ENCODE peak calls at places on chromosomes 1 and 21, in seven cellular contexts. W is OCI-LY7, P is mammary epithelial cell, A is neural progenitor cell, E is MM.1S, C is GM23248, K is HCT116. Z is an unnamed sample.

GRCh38 chr1:190649553-190649952 is 171.9 kb upstream of the BRINP3 start:
- DNase-seq in W (no peak), P (no peak), A (no peak), E (no peak), C (no peak), K (no peak), Z (no peak)

GRCh38 chr21:40563845-40564717 is 282.9 kb downstream of the DSCAM start:
- DNase-seq in W (no peak), P (no peak), A (no peak), E (no peak), C (no peak), K (no peak), Z (no peak)

GRCh38 chr1:179166663-179167417 is 62.6 kb downstream of the ABL2 start:
- DNase-seq in W (no peak), P (no peak), A (no peak), E (no peak), C (peak; percentile 26), K (no peak), Z (no peak)

GRCh38 chr1:12179111-12179519 is 12.3 kb downstream of the TNFRSF1B start:
- DNase-seq in W (no peak), P (peak; percentile 14), A (no peak), E (no peak), C (no peak), K (peak; percentile 63), Z (peak; percentile 87)

GRCh38 chr21:18954415-18954972 is 550.9 kb upstream of the TMPRSS15 start:
- DNase-seq in W (no peak), P (no peak), A (peak; percentile 38), E (no peak), C (no peak), K (no peak), Z (no peak)

GRCh38 chr1:41501581-41501980 is 17.1 kb upstream of the EDN2 start:
- DNase-seq in W (no peak), P (no peak), A (no peak), E (no peak), C (no peak), K (no peak), Z (no peak)

GRCh38 chr1:238052496-238053266 is 162.0 kb upstream of the ZP4 start:
- DNase-seq in W (no peak), P (peak; percentile 68), A (no peak), E (no peak), C (no peak), K (no peak), Z (no peak)

GRCh38 chr1:228978486-228979324 is 243.4 kb downstream of the RHOU start:
- DNase-seq in W (no peak), P (no peak), A (no peak), E (no peak), C (peak; percentile 45), K (no peak), Z (no peak)

GRCh38 chr1:208254376-208254775 is 10.2 kb upstream of the PLXNA2 start:
- DNase-seq in W (no peak), P (no peak), A (no peak), E (no peak), C (no peak), K (no peak), Z (no peak)

GRCh38 chr1:10212476-10212875 is 2.1 kb downstream of the KIF1B start:
- DNase-seq in W (no peak), P (no peak), A (no peak), E (no peak), C (no peak), K (no peak), Z (no peak)

GRCh38 chr1:10211805-10212405 is 1.5 kb downstream of the KIF1B start:
- DNase-seq in W (no peak), P (no peak), A (no peak), E (no peak), C (no peak), K (no peak), Z (no peak)

GRCh38 chr1:10209590-10209904 is 823 bp upstream of the KIF1B start:
- DNase-seq in W (no peak), P (no peak), A (no peak), E (no peak), C (no peak), K (no peak), Z (no peak)

GRCh38 chr1:10209905-10210810 is at the start of gene KIF1B:
- DNase-seq in W (peak; percentile 97), P (peak; percentile 98), A (peak; percentile 99), E (peak; percentile 98), C (peak; percentile 99), K (peak; percentile 93), Z (peak; percentile 96)

DNA sequence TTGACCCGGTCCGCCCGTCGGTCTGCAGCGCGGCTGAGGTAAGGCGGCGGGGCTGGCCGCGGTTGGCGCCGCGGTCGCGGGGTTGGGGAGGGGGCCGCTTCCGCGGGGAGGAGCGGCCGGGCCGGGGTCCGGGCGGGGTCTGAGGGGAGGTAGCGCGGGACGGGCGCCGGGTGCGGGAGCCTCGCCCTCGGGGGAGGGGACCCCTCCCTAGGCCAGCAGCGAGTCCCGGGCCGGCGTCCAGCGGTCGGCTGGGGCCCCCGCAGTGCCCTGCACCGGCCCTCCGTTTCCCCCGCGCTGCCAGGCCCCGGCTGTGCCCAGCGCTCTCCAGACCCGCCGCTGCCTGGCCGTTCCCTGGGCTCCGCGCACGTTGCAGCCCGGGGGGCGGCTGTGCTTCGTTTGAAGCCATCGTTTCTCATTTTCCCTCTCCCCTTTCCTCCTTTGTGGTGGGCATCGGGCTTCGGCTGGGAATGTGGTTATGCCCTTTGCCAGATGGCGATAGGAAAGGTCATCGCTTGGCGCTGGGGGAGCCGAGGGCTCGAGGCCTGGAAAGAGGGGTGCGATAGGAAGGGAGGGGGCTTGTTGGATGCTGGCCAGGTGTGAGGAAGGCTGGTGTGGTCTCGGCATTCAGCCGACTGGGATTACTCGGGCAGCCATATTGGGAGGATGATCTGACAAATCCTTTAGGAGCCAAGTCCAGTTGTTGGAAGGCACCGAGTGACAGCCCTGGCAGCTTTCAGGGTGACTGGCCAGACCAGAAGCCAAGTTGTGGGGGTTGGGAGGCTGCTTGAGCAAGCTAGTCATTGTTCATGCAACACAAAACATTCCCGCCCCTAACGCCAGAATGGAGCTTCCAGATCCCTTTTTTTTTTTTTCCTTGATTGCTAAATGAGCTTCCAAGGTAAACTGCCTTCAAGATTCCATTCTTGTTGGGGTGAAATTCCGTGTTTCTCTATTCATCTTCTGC is 753 bp downstream of the KIF1B start:
- DNase-seq in W (no peak), P (peak; percentile 87), A (peak; percentile 82), E (no peak), C (peak; percentile 99), K (peak; percentile 61), Z (peak; percentile 17)
- H3K4me3 ChIP-seq in W (peak overlapping the region; percentile 78), P (peak overlapping the region; percentile 97), A (peak overlapping the region; percentile 78), E (peak overlapping the region; percentile 99), C (peak overlapping the region; percentile 100), K (peak overlapping the region; percentile 99), Z (peak overlapping the region; percentile 17)

GRCh38 chr1:35560256-35561225 is 2.9 kb downstream of the NCDN start:
- DNase-seq in W (no peak), P (no peak), A (no peak), E (no peak), C (peak; percentile 36), K (no peak), Z (no peak)

GRCh38 chr1:35564037-35564883 is 6.7 kb downstream of the NCDN start:
- DNase-seq in W (peak; percentile 85), P (peak; percentile 71), A (peak; percentile 88), E (peak; percentile 72), C (peak; percentile 81), K (peak; percentile 58), Z (peak; percentile 80)

GRCh38 chr1:35561297-35561971 is 3.8 kb downstream of the NCDN start:
- DNase-seq in W (no peak), P (no peak), A (no peak), E (no peak), C (no peak), K (no peak), Z (no peak)

GRCh38 chr1:35563166-35563565 is 5.6 kb downstream of the NCDN start:
- DNase-seq in W (no peak), P (no peak), A (no peak), E (no peak), C (no peak), K (no peak), Z (no peak)

GRCh38 chr1:35561972-35562680 is 4.5 kb downstream of the NCDN start:
- DNase-seq in W (no peak), P (no peak), A (no peak), E (no peak), C (no peak), K (no peak), Z (no peak)
- H3K4me1 ChIP-seq in W (peaks cover 8% of the 10 kb centered on the region), P (peaks cover 38% of the 10 kb centered on the region), A (peaks cover 8% of the 10 kb centered on the region), E (no peaks in the 10 kb centered on the region), C (no peaks in the 10 kb centered on the region), K (peaks cover 11% of the 10 kb centered on the region), Z (peaks cover 14% of the 10 kb centered on the region)

GRCh38 chr1:205284420-205285144 is 37.0 kb downstream of the NUAK2 start:
- DNase-seq in W (peak; percentile 92), P (peak; percentile 100), A (peak; percentile 88), E (peak; percentile 98), C (peak; percentile 99), K (peak; percentile 75), Z (peak; percentile 92)
- H2AFZ ChIP-seq in W (peak overlapping the region; percentile 22), P (peak overlapping the region; percentile 57), A (no peak overlapping the region), E (peak overlapping the region; percentile 7), C (peak overlapping the region; percentile 62), K (peak overlapping the region; percentile 1), Z (no peak overlapping the region)

GRCh38 chr1:159188375-159188788 is 16.3 kb upstream of the ACKR1 start:
- DNase-seq in W (no peak), P (no peak), A (peak; percentile 95), E (peak; percentile 28), C (peak; percentile 48), K (no peak), Z (no peak)
- H3K4me3 ChIP-seq in W (no peak overlapping the region), P (no peak overlapping the region), A (peak overlapping the region; percentile 72), E (no peak overlapping the region), C (no peak overlapping the region), K (no peak overlapping the region), Z (no peak overlapping the region)

DNA sequence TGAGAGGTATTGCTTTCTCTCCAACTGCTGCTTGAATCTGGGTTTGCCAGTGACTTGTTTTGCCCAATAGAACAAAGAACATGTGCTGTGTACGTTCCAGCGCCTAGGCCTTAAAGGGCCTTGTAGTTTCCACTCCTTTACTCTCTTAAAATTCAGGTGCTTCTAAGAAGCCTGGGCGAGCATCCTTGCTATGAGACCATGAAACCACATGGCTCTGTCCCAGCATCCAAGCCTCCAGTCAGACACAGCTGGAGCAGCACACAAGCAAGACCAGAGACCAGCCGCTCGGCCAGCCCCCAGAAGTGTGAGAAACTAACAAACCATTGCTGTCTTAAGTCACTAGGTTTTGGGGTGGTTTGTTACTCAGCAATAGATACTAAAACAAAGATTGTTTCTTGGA is 15.1 kb downstream of the PLEKHO1 start:
- DNase-seq in W (no peak), P (no peak), A (no peak), E (no peak), C (no peak), K (no peak), Z (no peak)
- H3K4me1 ChIP-seq in W (peaks cover 64% of the 10 kb centered on the region), P (peaks cover 14% of the 10 kb centered on the region), A (peaks cover 25% of the 10 kb centered on the region), E (peaks cover 55% of the 10 kb centered on the region), C (peaks cover 21% of the 10 kb centered on the region), K (peaks cover 9% of the 10 kb centered on the region), Z (peaks cover 29% of the 10 kb centered on the region)

GRCh38 chr21:28439246-28439645 is 553.4 kb downstream of the LTN1 start:
- DNase-seq in W (no peak), P (no peak), A (no peak), E (no peak), C (no peak), K (no peak), Z (no peak)
- H2AFZ ChIP-seq in W (no peak overlapping the region), P (no peak overlapping the region), A (no peak overlapping the region), E (no peak overlapping the region), C (peak overlapping the region; percentile 49), K (no peak overlapping the region), Z (no peak overlapping the region)